ENCODE peak calls at places on chromosomes 16 and 17, in four cellular contexts. P, A, S and K are unnamed samples.

GRCh38 chr16:78505544-78506371 is 406.3 kb downstream of the WWOX start:
- DNase-seq in S (no peak), A (peak; percentile 53), P (no peak), K (peak; percentile 16)

GRCh38 chr17:2808367-2809335 is 12.4 kb downstream of the RAP1GAP2 start:
- DNase-seq in A (no peak), S (no peak), P (no peak), K (no peak)

GRCh38 chr17:76561799-76562268 is 22.0 kb downstream of the PRCD start:
- DNase-seq in A (no peak), P (no peak), S (no peak), K (no peak)

GRCh38 chr17:44084131-44084538 is 13.6 kb downstream of the G6PC3 start:
- DNase-seq in P (no peak), A (peak; percentile 78), S (no peak), K (peak; percentile 44)

GRCh38 chr16:66378739-66379570 is 12.5 kb downstream of the CDH5 start:
- DNase-seq in S (no peak), A (no peak), P (no peak), K (no peak)

GRCh38 chr16:64290461-64290860 is 831.4 kb downstream of the CDH11 start:
- DNase-seq in A (no peak), P (no peak), S (no peak), K (no peak)

GRCh38 chr17:50274142-50274944 is at the start of gene TMEM92:
- DNase-seq in P (no peak), S (peak; percentile 69), A (peak; percentile 98), K (peak; percentile 94)

GRCh38 chr17:43905400-43905984 is 1.8 kb downstream of the MPP2 start:
- DNase-seq in A (peak; percentile 52), S (no peak), P (no peak), K (no peak)

GRCh38 chr17:559699-560378 is 154.8 kb downstream of the VPS53 start:
- DNase-seq in S (no peak), P (peak; percentile 89), A (no peak), K (no peak)

GRCh38 chr17:15999974-16000827 is 577 bp downstream of the TTC19 start:
- DNase-seq in A (no peak), P (peak; percentile 22), S (no peak), K (peak; percentile 81)

GRCh38 chr16:73172621-73173312 is 124.8 kb upstream of the ZFHX3 start:
- DNase-seq in P (peak; percentile 91), A (peak; percentile 56), S (no peak), K (peak; percentile 80)

GRCh38 chr17:44916781-44917241 is 1.5 kb upstream of the GFAP start:
- DNase-seq in A (no peak), S (no peak), P (peak; percentile 25), K (no peak)

GRCh38 chr17:43517161-43517560 is 29.0 kb downstream of the ETV4 start:
- DNase-seq in A (no peak), P (no peak), S (no peak), K (no peak)

GRCh38 chr16:55663770-55664677 is 8.2 kb downstream of the SLC6A2 start:
- DNase-seq in A (no peak), P (no peak), S (no peak), K (peak; percentile 54)

GRCh38 chr16:27230562-27230991 is 27.3 kb downstream of the KDM8 start:
- DNase-seq in A (no peak), S (no peak), P (no peak), K (no peak)

GRCh38 chr17:17613708-17614114 is 22.2 kb upstream of the PEMT start:
- DNase-seq in A (peak; percentile 90), S (no peak), P (peak; percentile 73), K (peak; percentile 92)

GRCh38 chr16:50505714-50506542 is 42.3 kb upstream of the NKD1 start:
- DNase-seq in A (peak; percentile 38), P (no peak), S (no peak), K (peak; percentile 87)

GRCh38 chr16:60206511-60206910 is 1472.4 kb upstream of the GOT2 start:
- DNase-seq in S (no peak), A (peak; percentile 36), P (no peak), K (peak; percentile 79)

GRCh38 chr16:11498683-11499082 is 88.0 kb downstream of the LITAF start:
- DNase-seq in A (no peak), S (no peak), P (no peak), K (no peak)

GRCh38 chr16:27408012-27408601 is 6.1 kb downstream of the IL21R start:
- DNase-seq in S (no peak), A (no peak), P (peak; percentile 65), K (no peak)

GRCh38 chr17:62187681-62188080 is 122.6 kb upstream of the MED13 start:
- DNase-seq in P (peak; percentile 66), A (no peak), S (no peak), K (peak; percentile 86)

GRCh38 chr17:83177611-83178532 is 98.5 kb downstream of the METRNL start:
- DNase-seq in A (peak; percentile 29), P (no peak), S (no peak), K (no peak)

GRCh38 chr17:71237903-71238538 is 882.8 kb upstream of the SOX9 start:
- DNase-seq in P (peak; percentile 53), A (no peak), S (no peak), K (peak; percentile 11)

GRCh38 chr16:72085002-72085401 is 8.4 kb downstream of the TXNL4B start:
- DNase-seq in A (no peak), P (no peak), S (no peak), K (no peak)

GRCh38 chr17:237406-237955 is 56.0 kb upstream of the DOC2B start:
- DNase-seq in S (no peak), A (peak; percentile 56), P (no peak), K (peak; percentile 43)

GRCh38 chr16:49456763-49457162 is 83.2 kb downstream of the C16orf78 start:
- DNase-seq in P (no peak), S (no peak), A (peak; percentile 4), K (no peak)

GRCh38 chr17:1647802-1648581 is 1.7 kb downstream of the RILP start:
- DNase-seq in P (no peak), A (peak; percentile 87), S (no peak), K (peak; percentile 83)

GRCh38 chr17:57448288-57449283 is 192.3 kb downstream of the MSI2 start:
- DNase-seq in P (no peak), A (no peak), S (no peak), K (no peak)

GRCh38 chr17:57445051-57445450 is 188.7 kb downstream of the MSI2 start:
- DNase-seq in S (no peak), P (no peak), A (no peak), K (peak; percentile 82)

GRCh38 chr17:57445772-57446472 is 189.6 kb downstream of the MSI2 start:
- DNase-seq in S (no peak), P (no peak), A (no peak), K (no peak)

GRCh38 chr17:57444632-57445031 is 188.3 kb downstream of the MSI2 start:
- DNase-seq in A (no peak), S (no peak), P (no peak), K (peak; percentile 58)

DNA sequence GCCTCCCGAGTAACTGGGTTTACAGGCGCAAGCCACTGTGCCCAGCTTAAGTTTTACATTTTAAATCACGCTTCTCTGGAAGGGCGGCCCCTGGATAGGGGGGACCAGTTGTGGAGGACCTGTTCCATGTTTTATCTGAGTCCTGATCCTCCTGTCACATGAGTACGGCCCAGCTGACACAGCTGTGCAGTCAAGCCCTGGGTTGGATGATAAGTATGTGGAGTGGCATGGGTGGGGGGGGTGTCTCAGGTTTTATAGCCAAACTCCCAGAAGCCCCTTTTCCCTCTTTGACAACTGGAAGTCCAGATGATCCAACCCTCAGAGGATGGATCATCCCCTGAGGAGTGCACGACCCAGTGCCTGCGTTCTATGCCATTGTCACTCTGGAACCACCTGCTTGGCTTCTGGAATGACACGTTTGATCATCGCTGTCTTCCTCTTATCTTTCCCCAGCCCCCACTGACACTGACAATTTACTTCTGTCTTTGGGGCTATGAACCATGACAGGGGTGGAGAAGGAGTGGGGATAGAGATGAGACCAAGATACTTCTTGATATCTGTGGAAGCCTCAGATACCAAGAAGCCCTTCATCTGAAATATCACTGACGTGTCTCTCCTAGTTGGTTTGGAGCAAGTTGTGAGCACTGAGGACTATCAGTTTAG is 191.2 kb downstream of the MSI2 start:
- DNase-seq in P (no peak), S (no peak), A (no peak), K (no peak)
- H3K4me1 ChIP-seq in P (peaks cover 21% of the 10 kb centered on the region), S (peaks cover 4% of the 10 kb centered on the region), A (no peaks in the 10 kb centered on the region), K (peaks cover 12% of the 10 kb centered on the region)

DNA sequence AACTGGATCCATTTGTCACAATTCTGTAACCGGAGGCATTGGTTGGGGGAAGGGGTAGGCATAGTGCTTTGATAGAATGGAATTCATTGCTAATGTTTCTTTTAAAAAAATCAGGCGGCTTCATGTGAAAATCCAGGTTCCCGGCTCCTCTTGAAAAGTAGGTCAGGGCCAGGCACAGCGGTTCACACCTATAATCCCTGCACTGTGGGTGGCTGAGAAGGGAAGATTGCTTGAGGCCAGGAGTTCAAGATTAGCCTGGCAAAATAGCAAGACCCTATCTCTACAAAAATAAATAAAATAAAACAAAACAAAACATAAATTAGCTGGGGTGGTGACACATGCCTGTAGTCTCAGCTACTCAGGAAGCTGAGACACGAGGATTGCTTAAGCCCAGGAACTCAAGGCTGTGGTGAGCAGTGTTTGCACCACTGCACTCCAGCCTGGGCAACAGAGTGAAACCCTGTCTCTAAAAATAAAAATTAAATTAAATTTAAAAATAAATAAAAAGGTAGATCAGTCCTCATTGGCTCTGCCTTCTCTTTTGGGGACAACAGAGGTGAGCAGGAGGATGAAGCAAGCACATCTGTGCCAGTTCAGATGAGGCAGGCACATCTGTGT is 466.5 kb downstream of the HS3ST4 start:
- DNase-seq in A (no peak), P (no peak), S (no peak), K (peak; percentile 89)
- H4K5ac ChIP-seq in A (no peak overlapping the region), P (no peak overlapping the region), S (no peak overlapping the region), K (no peak overlapping the region)

GRCh38 chr17:7857724-7858486 is at the start of gene CYB5D1:
- DNase-seq in A (peak; percentile 93), S (no peak), P (peak; percentile 93), K (peak; percentile 96)
- H4K8ac ChIP-seq in A (no peak within 1 kb of the TSS), S (peak within 1 kb of the TSS; percentile 99), P (peak within 1 kb of the TSS; percentile 83), K (no peak within 1 kb of the TSS)

GRCh38 chr17:81528384-81528650 is 140 bp downstream of the FSCN2 start:
- DNase-seq in P (no peak), A (no peak), S (no peak), K (no peak)

GRCh38 chr17:81527591-81528383 is at the start of gene FSCN2:
- DNase-seq in A (no peak), P (no peak), S (no peak), K (no peak)

GRCh38 chr17:81528651-81529436 is 667 bp downstream of the FSCN2 start:
- DNase-seq in P (no peak), S (no peak), A (no peak), K (no peak)

GRCh38 chr17:81524865-81525159 is 3.4 kb upstream of the FSCN2 start:
- DNase-seq in S (no peak), P (no peak), A (no peak), K (no peak)

DNA sequence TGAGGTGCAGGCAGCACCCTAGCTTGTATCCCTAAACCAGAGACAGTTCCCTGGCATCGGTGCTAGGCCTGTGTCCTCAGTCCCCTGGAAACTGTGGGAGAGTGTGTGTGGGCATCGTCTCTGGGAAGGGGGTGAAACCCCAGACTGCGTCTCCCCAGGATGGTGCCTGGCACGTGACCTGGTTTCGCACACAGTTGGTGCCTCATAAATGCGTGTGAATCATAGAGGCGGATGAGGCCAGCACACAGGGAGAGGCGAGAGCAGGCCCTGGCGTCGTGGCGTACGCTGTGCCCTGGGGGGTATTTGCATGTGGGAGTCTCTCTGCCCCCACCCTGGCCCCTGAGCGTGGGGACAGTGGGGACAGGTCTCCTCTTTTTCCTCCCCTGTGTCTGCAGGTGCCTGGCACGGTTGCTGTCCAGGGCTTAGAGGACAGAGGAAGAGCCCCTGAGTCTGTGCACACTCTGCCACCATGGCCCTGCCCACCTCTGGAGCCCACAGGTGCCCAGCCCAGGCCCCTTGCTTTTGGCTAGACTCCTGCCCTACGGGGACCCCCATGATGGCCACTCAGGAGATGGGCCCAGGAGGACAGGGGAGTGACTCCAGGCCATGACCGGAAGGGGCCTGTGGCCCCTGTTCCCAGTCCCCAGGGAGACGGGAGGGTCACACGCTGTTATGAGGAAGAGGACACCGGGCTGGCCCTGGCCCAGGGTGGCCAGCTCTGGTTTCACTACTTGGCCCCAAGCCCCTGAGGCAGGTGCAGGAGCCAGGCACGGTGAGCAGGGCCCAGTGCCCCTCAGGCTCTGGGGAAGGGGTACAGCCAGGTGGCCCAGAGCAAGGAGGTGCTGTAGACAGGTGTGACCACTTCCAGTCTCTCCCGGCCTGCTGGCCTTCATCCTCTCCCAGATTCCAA is 1.3 kb upstream of the FSCN2 start:
- DNase-seq in P (no peak), A (no peak), S (no peak), K (no peak)
- H3K4me1 ChIP-seq in P (peaks cover 5% of the 10 kb centered on the region), A (no peaks in the 10 kb centered on the region), S (no peaks in the 10 kb centered on the region), K (no peaks in the 10 kb centered on the region)